ENCODE peak calls at places on chromosomes 5 and 9, in nine cellular contexts. One of them, this sample, is unnamed.

GRCh38 chr5:146401021-146401420 is 46.1 kb upstream of the TCERG1 start:
- DNase-seq in H9: no peak
- DNase-seq in CD8-positive, alpha-beta T cell: no peak
- DNase-seq in esophagus squamous epithelium: no peak
- DNase-seq in pancreas: no peak
- DNase-seq in cardiac muscle cell: no peak
- DNase-seq in dorsolateral prefrontal cortex: no peak
- DNase-seq in sigmoid colon: no peak
- DNase-seq in upper lobe of left lung: no peak
- DNase-seq in this sample: no peak

GRCh38 chr5:74122175-74122574 is 496.2 kb downstream of the ARHGEF28 start:
- DNase-seq in H9: no peak
- DNase-seq in CD8-positive, alpha-beta T cell: no peak
- DNase-seq in esophagus squamous epithelium: no peak
- DNase-seq in pancreas: no peak
- DNase-seq in cardiac muscle cell: no peak
- DNase-seq in dorsolateral prefrontal cortex: no peak
- DNase-seq in sigmoid colon: no peak
- DNase-seq in upper lobe of left lung: no peak
- DNase-seq in this sample: no peak

GRCh38 chr5:132772291-132773070 is 4.6 kb downstream of the SEPTIN8 start:
- DNase-seq in H9: no peak
- DNase-seq in CD8-positive, alpha-beta T cell: no peak
- DNase-seq in esophagus squamous epithelium: no peak
- DNase-seq in pancreas: no peak
- DNase-seq in cardiac muscle cell: no peak
- DNase-seq in dorsolateral prefrontal cortex: no peak
- DNase-seq in sigmoid colon: peak; percentile 35
- DNase-seq in upper lobe of left lung: no peak
- DNase-seq in this sample: no peak

GRCh38 chr5:74105126-74105780 is 479.3 kb downstream of the ARHGEF28 start:
- DNase-seq in H9: no peak
- DNase-seq in CD8-positive, alpha-beta T cell: no peak
- DNase-seq in esophagus squamous epithelium: no peak
- DNase-seq in pancreas: no peak
- DNase-seq in cardiac muscle cell: no peak
- DNase-seq in dorsolateral prefrontal cortex: no peak
- DNase-seq in sigmoid colon: no peak
- DNase-seq in upper lobe of left lung: peak; percentile 10
- DNase-seq in this sample: no peak

GRCh38 chr5:3954189-3954588 is 358.6 kb downstream of the IRX1 start:
- DNase-seq in H9: no peak
- DNase-seq in CD8-positive, alpha-beta T cell: no peak
- DNase-seq in esophagus squamous epithelium: no peak
- DNase-seq in pancreas: no peak
- DNase-seq in cardiac muscle cell: no peak
- DNase-seq in dorsolateral prefrontal cortex: no peak
- DNase-seq in sigmoid colon: no peak
- DNase-seq in upper lobe of left lung: no peak
- DNase-seq in this sample: no peak

GRCh38 chr9:95197692-95198271 is 119.7 kb downstream of the FANCC start:
- DNase-seq in H9: no peak
- DNase-seq in CD8-positive, alpha-beta T cell: no peak
- DNase-seq in esophagus squamous epithelium: no peak
- DNase-seq in pancreas: no peak
- DNase-seq in cardiac muscle cell: no peak
- DNase-seq in dorsolateral prefrontal cortex: no peak
- DNase-seq in sigmoid colon: no peak
- DNase-seq in upper lobe of left lung: no peak
- DNase-seq in this sample: no peak

GRCh38 chr5:123951204-123951977 is 439.4 kb downstream of the CSNK1G3 start:
- DNase-seq in H9: no peak
- DNase-seq in CD8-positive, alpha-beta T cell: no peak
- DNase-seq in esophagus squamous epithelium: no peak
- DNase-seq in pancreas: no peak
- DNase-seq in cardiac muscle cell: no peak
- DNase-seq in dorsolateral prefrontal cortex: no peak
- DNase-seq in sigmoid colon: no peak
- DNase-seq in upper lobe of left lung: no peak
- DNase-seq in this sample: no peak

GRCh38 chr5:4531756-4532704 is 608.1 kb upstream of the ADAMTS16 start:
- DNase-seq in H9: no peak
- DNase-seq in CD8-positive, alpha-beta T cell: no peak
- DNase-seq in esophagus squamous epithelium: no peak
- DNase-seq in pancreas: no peak
- DNase-seq in cardiac muscle cell: peak; percentile 40
- DNase-seq in dorsolateral prefrontal cortex: no peak
- DNase-seq in sigmoid colon: no peak
- DNase-seq in upper lobe of left lung: no peak
- DNase-seq in this sample: no peak

GRCh38 chr5:159210306-159210722 is 961 bp upstream of the RNF145 start:
- DNase-seq in H9: no peak
- DNase-seq in CD8-positive, alpha-beta T cell: no peak
- DNase-seq in esophagus squamous epithelium: no peak
- DNase-seq in pancreas: no peak
- DNase-seq in cardiac muscle cell: no peak
- DNase-seq in dorsolateral prefrontal cortex: no peak
- DNase-seq in sigmoid colon: no peak
- DNase-seq in upper lobe of left lung: no peak
- DNase-seq in this sample: no peak

GRCh38 chr9:88400021-88400420 is 11.8 kb downstream of the SPIN1 start:
- DNase-seq in H9: no peak
- DNase-seq in CD8-positive, alpha-beta T cell: no peak
- DNase-seq in esophagus squamous epithelium: no peak
- DNase-seq in pancreas: no peak
- DNase-seq in cardiac muscle cell: no peak
- DNase-seq in dorsolateral prefrontal cortex: no peak
- DNase-seq in sigmoid colon: no peak
- DNase-seq in upper lobe of left lung: no peak
- DNase-seq in this sample: no peak

GRCh38 chr5:124087752-124088151 is 575.8 kb downstream of the CSNK1G3 start:
- DNase-seq in H9: no peak
- DNase-seq in CD8-positive, alpha-beta T cell: no peak
- DNase-seq in esophagus squamous epithelium: no peak
- DNase-seq in pancreas: no peak
- DNase-seq in cardiac muscle cell: no peak
- DNase-seq in dorsolateral prefrontal cortex: no peak
- DNase-seq in sigmoid colon: no peak
- DNase-seq in upper lobe of left lung: no peak
- DNase-seq in this sample: no peak

GRCh38 chr9:90916147-90916734 is 114.6 kb downstream of the SYK start:
- DNase-seq in H9: no peak
- DNase-seq in CD8-positive, alpha-beta T cell: no peak
- DNase-seq in esophagus squamous epithelium: no peak
- DNase-seq in pancreas: no peak
- DNase-seq in cardiac muscle cell: no peak
- DNase-seq in dorsolateral prefrontal cortex: no peak
- DNase-seq in sigmoid colon: no peak
- DNase-seq in upper lobe of left lung: no peak
- DNase-seq in this sample: no peak

GRCh38 chr5:33257807-33258491 is 182.8 kb upstream of the TARS1 start:
- DNase-seq in H9: no peak
- DNase-seq in CD8-positive, alpha-beta T cell: no peak
- DNase-seq in esophagus squamous epithelium: no peak
- DNase-seq in pancreas: no peak
- DNase-seq in cardiac muscle cell: no peak
- DNase-seq in dorsolateral prefrontal cortex: no peak
- DNase-seq in sigmoid colon: no peak
- DNase-seq in upper lobe of left lung: no peak
- DNase-seq in this sample: no peak

GRCh38 chr5:160152901-160153300 is 33.7 kb upstream of the PWWP2A start:
- DNase-seq in H9: no peak
- DNase-seq in CD8-positive, alpha-beta T cell: no peak
- DNase-seq in esophagus squamous epithelium: no peak
- DNase-seq in pancreas: no peak
- DNase-seq in cardiac muscle cell: no peak
- DNase-seq in dorsolateral prefrontal cortex: no peak
- DNase-seq in sigmoid colon: no peak
- DNase-seq in upper lobe of left lung: no peak
- DNase-seq in this sample: no peak

GRCh38 chr5:6713274-6714181 is at the start of gene TENT4A:
- DNase-seq in H9: no peak
- DNase-seq in CD8-positive, alpha-beta T cell: no peak
- DNase-seq in esophagus squamous epithelium: peak; percentile 81
- DNase-seq in pancreas: peak; percentile 99
- DNase-seq in cardiac muscle cell: peak; percentile 41
- DNase-seq in dorsolateral prefrontal cortex: no peak
- DNase-seq in sigmoid colon: no peak
- DNase-seq in upper lobe of left lung: peak; percentile 99
- DNase-seq in this sample: peak; percentile 58

GRCh38 chr9:106883030-106883429 is 20.1 kb downstream of the ZNF462 start:
- DNase-seq in H9: no peak
- DNase-seq in CD8-positive, alpha-beta T cell: no peak
- DNase-seq in esophagus squamous epithelium: no peak
- DNase-seq in pancreas: no peak
- DNase-seq in cardiac muscle cell: no peak
- DNase-seq in dorsolateral prefrontal cortex: no peak
- DNase-seq in sigmoid colon: no peak
- DNase-seq in upper lobe of left lung: no peak
- DNase-seq in this sample: no peak

GRCh38 chr5:157947156-157947555 is 88.2 kb upstream of the CLINT1 start:
- DNase-seq in H9: no peak
- DNase-seq in CD8-positive, alpha-beta T cell: no peak
- DNase-seq in esophagus squamous epithelium: no peak
- DNase-seq in pancreas: no peak
- DNase-seq in cardiac muscle cell: no peak
- DNase-seq in dorsolateral prefrontal cortex: no peak
- DNase-seq in sigmoid colon: no peak
- DNase-seq in upper lobe of left lung: no peak
- DNase-seq in this sample: no peak

GRCh38 chr9:88710449-88710848 is 175.5 kb downstream of the NXNL2 start:
- DNase-seq in H9: no peak
- DNase-seq in CD8-positive, alpha-beta T cell: no peak
- DNase-seq in esophagus squamous epithelium: no peak
- DNase-seq in pancreas: no peak
- DNase-seq in cardiac muscle cell: no peak
- DNase-seq in dorsolateral prefrontal cortex: no peak
- DNase-seq in sigmoid colon: no peak
- DNase-seq in upper lobe of left lung: no peak
- DNase-seq in this sample: no peak

GRCh38 chr9:36791204-36791948 is 218.7 kb downstream of the MELK start:
- DNase-seq in H9: no peak
- DNase-seq in CD8-positive, alpha-beta T cell: no peak
- DNase-seq in esophagus squamous epithelium: no peak
- DNase-seq in pancreas: no peak
- DNase-seq in cardiac muscle cell: peak; percentile 73
- DNase-seq in dorsolateral prefrontal cortex: no peak
- DNase-seq in sigmoid colon: no peak
- DNase-seq in upper lobe of left lung: no peak
- DNase-seq in this sample: no peak

DNA sequence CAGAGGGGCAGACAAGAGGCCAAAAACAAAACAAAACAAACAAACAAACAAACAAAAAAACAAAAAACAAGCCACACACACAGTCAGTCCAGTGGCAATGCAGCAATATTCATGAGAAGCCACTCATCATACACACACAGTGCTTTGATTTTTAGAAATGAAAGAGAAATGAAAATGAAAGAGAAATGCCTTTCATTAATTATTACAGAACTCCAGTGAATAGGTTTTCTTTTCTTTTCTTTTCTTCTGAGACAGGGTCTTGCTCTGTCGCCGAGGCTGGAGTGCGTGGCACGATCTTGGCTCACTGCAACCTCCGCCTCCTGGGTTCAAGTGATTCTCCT is 36.9 kb downstream of the SPRY4 start:
- DNase-seq in H9: no peak
- DNase-seq in CD8-positive, alpha-beta T cell: no peak
- DNase-seq in esophagus squamous epithelium: no peak
- DNase-seq in pancreas: no peak
- DNase-seq in cardiac muscle cell: no peak
- DNase-seq in dorsolateral prefrontal cortex: no peak
- DNase-seq in sigmoid colon: no peak
- DNase-seq in upper lobe of left lung: no peak
- DNase-seq in this sample: no peak
- TF ChIP-seq CTCF in H9: no peak
- TF ChIP-seq CTCF in CD8-positive, alpha-beta T cell: no peak
- TF ChIP-seq CTCF in esophagus squamous epithelium: no peak
- TF ChIP-seq CTCF in pancreas: no peak
- TF ChIP-seq CTCF in cardiac muscle cell: no peak
- TF ChIP-seq CTCF in dorsolateral prefrontal cortex: no peak
- TF ChIP-seq CTCF in sigmoid colon: no peak
- TF ChIP-seq CTCF in upper lobe of left lung: no peak
- TF ChIP-seq CTCF in this sample: no peak

GRCh38 chr5:61673007-61673735 is 341.1 kb downstream of the ZSWIM6 start:
- DNase-seq in H9: no peak
- DNase-seq in CD8-positive, alpha-beta T cell: no peak
- DNase-seq in esophagus squamous epithelium: no peak
- DNase-seq in pancreas: no peak
- DNase-seq in cardiac muscle cell: no peak
- DNase-seq in dorsolateral prefrontal cortex: no peak
- DNase-seq in sigmoid colon: no peak
- DNase-seq in upper lobe of left lung: peak; percentile 54
- DNase-seq in this sample: no peak
- TF ChIP-seq CTCF in H9: no peak
- TF ChIP-seq CTCF in CD8-positive, alpha-beta T cell: no peak
- TF ChIP-seq CTCF in esophagus squamous epithelium: no peak
- TF ChIP-seq CTCF in pancreas: no peak
- TF ChIP-seq CTCF in cardiac muscle cell: no peak
- TF ChIP-seq CTCF in dorsolateral prefrontal cortex: no peak
- TF ChIP-seq CTCF in sigmoid colon: no peak
- TF ChIP-seq CTCF in upper lobe of left lung: no peak
- TF ChIP-seq CTCF in this sample: no peak

DNA sequence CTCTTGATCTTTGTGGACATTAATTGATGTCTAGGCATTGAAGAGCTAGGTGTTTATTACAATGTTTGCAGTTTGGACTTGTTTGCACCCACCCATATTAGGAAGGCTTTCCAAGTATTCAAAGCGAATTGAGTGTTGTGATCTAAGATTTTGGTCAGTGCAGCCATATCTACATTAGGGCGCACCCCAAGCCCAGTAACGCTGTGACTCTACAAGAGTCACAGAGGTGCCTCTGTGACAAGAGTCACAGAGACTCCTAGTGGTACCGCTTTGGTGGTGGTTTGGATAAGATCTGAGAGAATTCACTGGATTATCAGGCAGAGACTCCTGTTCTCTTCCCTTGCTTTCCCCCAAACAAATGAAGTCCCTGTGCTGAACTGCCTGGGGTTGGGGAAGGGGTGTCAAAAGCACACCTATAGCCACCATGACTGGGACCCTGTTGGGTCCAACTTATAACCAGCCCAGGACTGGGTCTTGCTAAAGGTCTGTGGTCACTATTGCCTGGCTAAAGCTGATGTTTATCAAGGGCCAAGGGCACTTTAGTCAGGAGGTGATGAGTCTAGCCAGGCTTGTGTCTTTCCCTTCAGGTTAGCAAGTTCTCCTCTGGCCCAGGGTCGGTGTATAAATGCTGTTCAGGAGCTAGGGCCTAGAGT is 114.1 kb upstream of the RIOK2 start:
- DNase-seq in H9: peak; percentile 76
- DNase-seq in CD8-positive, alpha-beta T cell: no peak
- DNase-seq in esophagus squamous epithelium: no peak
- DNase-seq in pancreas: no peak
- DNase-seq in cardiac muscle cell: peak; percentile 36
- DNase-seq in dorsolateral prefrontal cortex: no peak
- DNase-seq in sigmoid colon: no peak
- DNase-seq in upper lobe of left lung: no peak
- DNase-seq in this sample: no peak
- TF ChIP-seq CTCF in H9: peak; percentile 88
- TF ChIP-seq CTCF in CD8-positive, alpha-beta T cell: no peak
- TF ChIP-seq CTCF in esophagus squamous epithelium: no peak
- TF ChIP-seq CTCF in pancreas: no peak
- TF ChIP-seq CTCF in cardiac muscle cell: peak; percentile 10
- TF ChIP-seq CTCF in dorsolateral prefrontal cortex: peak; percentile 65
- TF ChIP-seq CTCF in sigmoid colon: no peak
- TF ChIP-seq CTCF in upper lobe of left lung: peak; percentile 22
- TF ChIP-seq CTCF in this sample: peak; percentile 77

GRCh38 chr5:141430332-141431113 is at the start of gene PCDHGA12:
- DNase-seq in H9: no peak
- DNase-seq in CD8-positive, alpha-beta T cell: no peak
- DNase-seq in esophagus squamous epithelium: no peak
- DNase-seq in pancreas: no peak
- DNase-seq in cardiac muscle cell: no peak
- DNase-seq in dorsolateral prefrontal cortex: no peak
- DNase-seq in sigmoid colon: no peak
- DNase-seq in upper lobe of left lung: peak; percentile 63
- DNase-seq in this sample: no peak
- TF ChIP-seq CTCF in H9: no peak
- TF ChIP-seq CTCF in CD8-positive, alpha-beta T cell: no peak
- TF ChIP-seq CTCF in esophagus squamous epithelium: no peak
- TF ChIP-seq CTCF in pancreas: no peak
- TF ChIP-seq CTCF in cardiac muscle cell: peak; percentile 72
- TF ChIP-seq CTCF in dorsolateral prefrontal cortex: peak; percentile 59
- TF ChIP-seq CTCF in sigmoid colon: no peak
- TF ChIP-seq CTCF in upper lobe of left lung: peak; percentile 37
- TF ChIP-seq CTCF in this sample: no peak

This sample was measured in type B pancreatic cell.